ENCODE peak calls at places on chromosomes 13 and 19, in eight cellular contexts. K is lower lobe of right lung; M is CD8-positive, alpha-beta memory T cell; R is heart left ventricle; I is tibial artery; P is hepatocyte; J is neural progenitor cell; Y is ovary. D is an unnamed sample. For H3K27me3 and H3K4me1, the result is how much of the 10 kb centered on the place peaks cover.

GRCh38 chr13:34993470-34993869 is 51.4 kb downstream of the NBEA start:
- DNase-seq in R (no peak), M (no peak), I (no peak), J (no peak), P (no peak), Y (no peak), K (no peak), D (no peak)

GRCh38 chr13:82330499-82330898 is 1551.8 kb downstream of the SLITRK1 start:
- DNase-seq in R (no peak), P (no peak), Y (no peak), K (no peak), I (no peak), M (no peak), J (no peak), D (no peak)

GRCh38 chr13:84648069-84648640 is 765.9 kb upstream of the SLITRK1 start:
- DNase-seq in M (no peak), P (no peak), K (no peak), R (no peak), I (no peak), Y (no peak), J (no peak), D (no peak)

GRCh38 chr13:48010698-48011097 is 9.6 kb upstream of the SUCLA2 start:
- DNase-seq in P (no peak), K (no peak), R (no peak), J (no peak), I (no peak), Y (no peak), M (no peak), D (no peak)

GRCh38 chr13:51637852-51638496 is 53.7 kb downstream of the WDFY2 start:
- DNase-seq in K (no peak), R (no peak), I (no peak), P (no peak), J (peak), Y (no peak), M (no peak), D (no peak)

GRCh38 chr13:34308725-34309124 is 490.8 kb downstream of the RFC3 start:
- DNase-seq in K (no peak), Y (no peak), J (no peak), M (no peak), I (no peak), P (no peak), R (no peak), D (no peak)

GRCh38 chr19:49142866-49143335 is 12.3 kb downstream of the HRC start:
- DNase-seq in I (peak), M (peak), J (peak), P (peak), K (peak), Y (peak), R (peak), D (peak)

GRCh38 chr13:113544896-113545295 is 39.7 kb upstream of the TFDP1 start:
- DNase-seq in P (no peak), M (no peak), I (no peak), J (no peak), R (peak), Y (peak), K (peak), D (no peak)

GRCh38 chr13:42153371-42153770 is 104.9 kb downstream of the DGKH start:
- DNase-seq in P (no peak), Y (no peak), K (no peak), J (no peak), I (no peak), R (no peak), M (no peak), D (no peak)

GRCh38 chr19:1407662-1408299 is 395 bp downstream of the DAZAP1 start:
- DNase-seq in M (peak), R (peak), J (no peak), P (peak), I (no peak), Y (peak), K (peak), D (peak)

GRCh38 chr19:37943480-37943879 is 36.5 kb downstream of the SIPA1L3 start:
- DNase-seq in Y (no peak), M (no peak), I (no peak), J (no peak), R (no peak), K (no peak), P (peak), D (no peak)

GRCh38 chr19:35124098-35125060 is 8.8 kb downstream of the FXYD3 start:
- DNase-seq in J (peak), K (peak), I (peak), M (peak), R (peak), Y (peak), P (peak), D (peak)

GRCh38 chr19:38653028-38653571 is 5.7 kb downstream of the ACTN4 start:
- DNase-seq in I (peak), K (no peak), M (no peak), Y (no peak), R (no peak), J (no peak), P (peak), D (no peak)

GRCh38 chr13:40170982-40171381 is 495.5 kb downstream of the FOXO1 start:
- DNase-seq in J (no peak), I (no peak), Y (no peak), P (no peak), K (no peak), R (no peak), M (no peak), D (no peak)

GRCh38 chr13:79336971-79337370 is 69.1 kb downstream of the RBM26 start:
- DNase-seq in I (peak), J (no peak), R (no peak), M (no peak), Y (peak), P (no peak), K (no peak), D (no peak)

GRCh38 chr19:13029893-13030292 is 34.6 kb downstream of the NFIX start:
- DNase-seq in P (no peak), R (no peak), Y (no peak), M (no peak), J (peak), I (no peak), K (no peak), D (no peak)

GRCh38 chr19:5693195-5694166 is 3.4 kb downstream of the RPL36 start:
- DNase-seq in Y (no peak), R (no peak), P (peak), M (no peak), J (no peak), K (peak), I (no peak), D (no peak)

GRCh38 chr13:36074659-36075058 is 56.5 kb downstream of the DCLK1 start:
- DNase-seq in P (no peak), I (no peak), J (no peak), R (no peak), K (no peak), Y (no peak), M (no peak), D (no peak)

GRCh38 chr19:11268783-11269267 is 6.5 kb upstream of the DOCK6 start:
- DNase-seq in Y (peak), K (peak), J (no peak), I (peak), R (peak), P (no peak), M (no peak), D (peak)

GRCh38 chr13:105426454-105426853 is 1109.0 kb downstream of the EFNB2 start:
- DNase-seq in J (no peak), R (no peak), I (no peak), Y (no peak), M (no peak), P (no peak), K (no peak), D (no peak)

GRCh38 chr19:23563326-23563725 is 123.7 kb downstream of the ZNF675 start:
- DNase-seq in I (no peak), K (no peak), M (no peak), R (no peak), Y (no peak), J (no peak), P (no peak), D (no peak)

GRCh38 chr19:12035220-12036172 is at the start of gene ZNF433:
- DNase-seq in P (peak), K (peak), J (peak), Y (peak), I (peak), R (peak), M (peak), D (peak)

GRCh38 chr13:21088534-21088933 is 27.1 kb upstream of the LATS2 start:
- DNase-seq in I (no peak), M (no peak), R (no peak), Y (no peak), J (no peak), K (no peak), P (no peak), D (no peak)

GRCh38 chr19:32231020-32231419 is 114.4 kb upstream of the ZNF507 start:
- DNase-seq in Y (no peak), K (no peak), I (no peak), P (no peak), J (no peak), M (no peak), R (no peak), D (no peak)

GRCh38 chr19:48591021-48591420 is 15.5 kb upstream of the SPACA4 start:
- DNase-seq in R (no peak), Y (no peak), I (no peak), J (no peak), M (no peak), P (no peak), K (no peak), D (no peak)

GRCh38 chr19:3467437-3468198 is 12.7 kb downstream of the SMIM24 start:
- DNase-seq in K (no peak), P (no peak), M (no peak), J (no peak), Y (no peak), I (no peak), R (no peak), D (no peak)
- H3K27ac ChIP-seq in K (no peak), P (no peak), M (no peak), J (no peak), Y (peak), I (peak), R (no peak), D (peak)

DNA sequence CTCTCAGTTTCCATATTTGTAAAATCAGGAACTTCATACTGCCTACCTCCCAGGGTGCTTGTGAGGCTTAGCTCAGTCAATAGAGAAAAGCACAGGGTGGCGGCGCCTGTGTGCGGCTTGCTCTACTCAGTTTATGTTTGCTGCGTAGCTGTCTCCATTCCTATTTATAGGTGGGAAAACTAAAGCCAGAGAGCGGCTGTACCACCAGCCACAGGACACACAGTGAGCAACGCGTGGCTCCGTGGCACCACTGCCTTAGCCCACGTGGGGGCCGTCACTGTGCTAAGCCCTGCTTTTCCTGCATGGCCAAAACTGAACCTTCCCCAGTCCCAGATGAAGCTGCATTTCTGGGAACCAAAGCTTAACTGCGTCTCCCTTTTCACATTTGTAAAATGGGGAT is 292.5 kb downstream of the TEX29 start:
- DNase-seq in M (no peak), I (no peak), P (no peak), Y (no peak), J (no peak), K (no peak), R (no peak), D (no peak)
- H3K27me3 ChIP-seq in M (under half), I (under half), P (under half), Y (under half), J (under half), K (under half), R (under half), D (half or more)

DNA sequence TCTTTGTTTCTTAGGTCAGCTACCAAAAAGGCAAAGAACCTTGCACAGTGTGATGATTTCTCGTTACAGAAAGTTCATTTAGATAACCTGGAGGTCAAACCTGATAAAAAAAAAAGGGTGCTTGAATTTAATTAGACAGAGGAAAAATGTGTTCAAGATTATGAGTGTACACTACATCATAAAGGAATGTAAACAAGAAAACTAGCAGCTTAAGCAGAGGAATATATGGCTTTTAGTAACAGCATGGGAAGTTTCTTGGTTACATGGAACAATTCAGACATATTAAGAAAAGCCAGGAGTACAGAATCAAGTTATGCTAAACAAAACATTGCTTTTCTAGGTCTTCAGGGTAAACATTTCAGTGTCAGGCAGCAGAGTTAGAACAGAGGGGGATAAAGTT is 32.9 kb downstream of the ING1 start:
- DNase-seq in M (no peak), R (no peak), J (no peak), K (no peak), P (no peak), I (no peak), Y (no peak), D (no peak)
- H3K4me1 ChIP-seq in M (under half), R (under half), J (under half), K (under half), P (under half), I (under half), Y (under half), D (under half)

GRCh38 chr19:55619264-55619663 is 5.1 kb downstream of the ZNF784 start:
- DNase-seq in I (no peak), K (no peak), R (no peak), J (no peak), P (no peak), Y (no peak), M (no peak), D (no peak)
- H3K27ac ChIP-seq in I (no peak), K (no peak), R (no peak), J (no peak), P (peak), Y (no peak), M (no peak), D (peak)

D was measured in left ventricle myocardium inferior.